ENCODE peak calls at places on chromosomes 11 and 22, in nine cellular contexts. D is SK-N-SH, J is GM23338, Q is heart right ventricle, C is neuronal stem cell, O is tibial artery, I is left ventricle myocardium inferior, N is fibroblast of lung, M is substantia nigra. E is an unnamed sample.

GRCh38 chr11:24965780-24966179 is 468.9 kb downstream of the LUZP2 start:
- DNase-seq in D (no peak), J (no peak), Q (no peak), C (no peak), O (no peak), I (no peak), N (peak), M (no peak), E (no peak)

GRCh38 chr22:37203354-37204044 is 8.8 kb downstream of the SSTR3 start:
- DNase-seq in D (no peak), J (no peak), Q (no peak), C (no peak), O (peak), I (no peak), N (no peak), M (no peak), E (no peak)

GRCh38 chr22:32804036-32804435 is 2.5 kb downstream of the TIMP3 start:
- DNase-seq in D (no peak), J (no peak), Q (no peak), C (no peak), O (no peak), I (no peak), N (peak), M (no peak), E (no peak)

GRCh38 chr22:25777411-25777810 is 35.4 kb downstream of the MYO18B start:
- DNase-seq in D (no peak), J (no peak), Q (no peak), C (no peak), O (no peak), I (no peak), N (no peak), M (no peak), E (no peak)

GRCh38 chr11:70075836-70076235 is 2.3 kb upstream of the ANO1 start:
- DNase-seq in D (no peak), J (no peak), Q (no peak), C (no peak), O (no peak), I (no peak), N (no peak), M (no peak), E (no peak)

GRCh38 chr22:47616396-47617020 is 854.1 kb downstream of the TBC1D22A start:
- DNase-seq in D (no peak), J (no peak), Q (no peak), C (no peak), O (no peak), I (no peak), N (no peak), M (no peak), E (no peak)

GRCh38 chr11:45556851-45557707 is 108.3 kb downstream of the CHST1 start:
- DNase-seq in D (no peak), J (no peak), Q (peak), C (no peak), O (no peak), I (no peak), N (peak), M (no peak), E (no peak)

GRCh38 chr11:44804449-44805151 is 77.8 kb downstream of the TSPAN18 start:
- DNase-seq in D (no peak), J (no peak), Q (no peak), C (no peak), O (no peak), I (no peak), N (peak), M (no peak), E (no peak)

GRCh38 chr11:19905280-19905853 is 192.7 kb downstream of the NAV2 start:
- DNase-seq in D (peak), J (peak), Q (no peak), C (peak), O (no peak), I (no peak), N (peak), M (no peak), E (no peak)

GRCh38 chr11:86798988-86799387 is 1.4 kb upstream of the PRSS23 start:
- DNase-seq in D (no peak), J (no peak), Q (no peak), C (no peak), O (no peak), I (no peak), N (peak), M (no peak), E (no peak)

GRCh38 chr22:38177926-38178604 is 3.6 kb downstream of the PLA2G6 start:
- DNase-seq in D (no peak), J (peak), Q (no peak), C (peak), O (peak), I (peak), N (peak), M (peak), E (no peak)

GRCh38 chr22:39216143-39216490 is 28.7 kb downstream of the PDGFB start:
- DNase-seq in D (no peak), J (no peak), Q (no peak), C (no peak), O (no peak), I (no peak), N (no peak), M (no peak), E (no peak)

GRCh38 chr22:17284917-17285316 is 65.7 kb upstream of the ADA2 start:
- DNase-seq in D (no peak), J (no peak), Q (no peak), C (no peak), O (no peak), I (no peak), N (no peak), M (no peak), E (no peak)

GRCh38 chr22:25750569-25751173 is 8.7 kb downstream of the MYO18B start:
- DNase-seq in D (no peak), J (no peak), Q (no peak), C (no peak), O (no peak), I (no peak), N (no peak), M (no peak), E (no peak)

GRCh38 chr11:77450227-77450626 is 23.7 kb downstream of the PAK1 start:
- DNase-seq in D (no peak), J (no peak), Q (no peak), C (no peak), O (no peak), I (no peak), N (no peak), M (no peak), E (no peak)

GRCh38 chr11:77446911-77447629 is 26.8 kb downstream of the PAK1 start:
- DNase-seq in D (no peak), J (no peak), Q (no peak), C (no peak), O (no peak), I (no peak), N (no peak), M (no peak), E (no peak)

GRCh38 chr11:77449784-77450183 is 24.1 kb downstream of the PAK1 start:
- DNase-seq in D (no peak), J (no peak), Q (no peak), C (no peak), O (no peak), I (no peak), N (no peak), M (no peak), E (no peak)

GRCh38 chr11:77448269-77448668 is 25.6 kb downstream of the PAK1 start:
- DNase-seq in D (no peak), J (no peak), Q (no peak), C (no peak), O (no peak), I (no peak), N (no peak), M (no peak), E (no peak)

DNA sequence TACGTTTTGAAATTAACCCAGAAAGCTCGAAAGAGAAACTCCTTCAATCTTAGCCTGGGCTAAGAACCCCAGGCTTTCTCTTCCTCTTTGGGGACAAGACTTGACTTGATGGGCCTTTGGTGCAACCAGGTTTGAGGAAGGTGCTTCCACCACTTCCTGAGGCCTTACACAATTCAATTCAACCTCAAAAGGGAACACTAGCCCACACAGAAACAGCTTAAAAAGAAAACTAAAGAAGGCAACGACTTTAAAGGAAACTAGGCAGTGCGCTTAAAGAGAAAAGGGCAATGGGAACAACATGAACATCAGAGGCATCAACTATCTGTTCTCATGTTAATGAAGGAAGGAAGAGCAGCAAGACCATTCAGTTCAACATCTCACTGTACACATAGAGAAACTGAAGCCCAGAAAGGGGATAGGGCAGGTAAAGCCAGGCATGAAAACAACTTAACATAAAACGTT is 24.8 kb downstream of the PAK1 start:
- DNase-seq in D (no peak), J (peak), Q (no peak), C (no peak), O (no peak), I (no peak), N (no peak), M (no peak), E (no peak)
- H3K27ac ChIP-seq in D (no peak), J (peak), Q (no peak), C (no peak), O (no peak), I (no peak), N (no peak), M (no peak), E (no peak)

GRCh38 chr22:46483353-46483752 is 54.1 kb downstream of the CELSR1 start:
- DNase-seq in D (no peak), J (no peak), Q (no peak), C (no peak), O (no peak), I (no peak), N (no peak), M (no peak), E (no peak)
- H3K27ac ChIP-seq in D (no peak), J (no peak), Q (no peak), C (no peak), O (no peak), I (no peak), N (no peak), M (no peak), E (no peak)

GRCh38 chr22:45683680-45684079 is 12.0 kb downstream of the ATXN10 start:
- DNase-seq in D (no peak), J (no peak), Q (no peak), C (no peak), O (no peak), I (no peak), N (no peak), M (no peak), E (no peak)
- H3K27ac ChIP-seq in D (no peak), J (no peak), Q (no peak), C (no peak), O (no peak), I (no peak), N (no peak), M (no peak), E (peak)

GRCh38 chr11:6576471-6577373 is 26.7 kb downstream of the RRP8 start:
- DNase-seq in D (peak), J (peak), Q (no peak), C (no peak), O (no peak), I (no peak), N (peak), M (peak), E (peak)
- H3K27ac ChIP-seq in D (peak), J (no peak), Q (peak), C (no peak), O (peak), I (peak), N (no peak), M (peak), E (peak)

GRCh38 chr11:79241842-79242241 is 199.0 kb downstream of the TENM4 start:
- DNase-seq in D (peak), J (no peak), Q (no peak), C (no peak), O (no peak), I (no peak), N (no peak), M (no peak), E (no peak)

GRCh38 chr11:79244175-79244804 is 196.5 kb downstream of the TENM4 start:
- DNase-seq in D (no peak), J (no peak), Q (no peak), C (no peak), O (peak), I (no peak), N (peak), M (no peak), E (no peak)

GRCh38 chr11:79243412-79244174 is 197.2 kb downstream of the TENM4 start:
- DNase-seq in D (no peak), J (no peak), Q (no peak), C (no peak), O (no peak), I (no peak), N (no peak), M (no peak), E (no peak)

GRCh38 chr11:79242616-79243015 is 198.2 kb downstream of the TENM4 start:
- DNase-seq in D (no peak), J (no peak), Q (no peak), C (no peak), O (no peak), I (no peak), N (peak), M (no peak), E (no peak)

GRCh38 chr11:79244805-79245197 is 196.0 kb downstream of the TENM4 start:
- DNase-seq in D (no peak), J (no peak), Q (no peak), C (no peak), O (no peak), I (no peak), N (no peak), M (no peak), E (no peak)
- H3K27ac ChIP-seq in D (no peak), J (no peak), Q (peak), C (no peak), O (peak), I (peak), N (peak), M (no peak), E (no peak)

GRCh38 chr11:64803846-64804345 is 882 bp upstream of the MAP4K2 start:
- DNase-seq in D (no peak), J (peak), Q (no peak), C (no peak), O (no peak), I (no peak), N (no peak), M (no peak), E (no peak)
- H3K27ac ChIP-seq in D (peak), J (peak), Q (peak), C (peak), O (peak), I (peak), N (peak), M (peak), E (peak)

GRCh38 chr22:43150731-43151206 is 590 bp upstream of the TSPO start:
- DNase-seq in D (no peak), J (no peak), Q (no peak), C (no peak), O (no peak), I (no peak), N (no peak), M (no peak), E (no peak)
- H3K27ac ChIP-seq in D (no peak), J (no peak), Q (peak), C (no peak), O (peak), I (peak), N (no peak), M (peak), E (no peak)

DNA sequence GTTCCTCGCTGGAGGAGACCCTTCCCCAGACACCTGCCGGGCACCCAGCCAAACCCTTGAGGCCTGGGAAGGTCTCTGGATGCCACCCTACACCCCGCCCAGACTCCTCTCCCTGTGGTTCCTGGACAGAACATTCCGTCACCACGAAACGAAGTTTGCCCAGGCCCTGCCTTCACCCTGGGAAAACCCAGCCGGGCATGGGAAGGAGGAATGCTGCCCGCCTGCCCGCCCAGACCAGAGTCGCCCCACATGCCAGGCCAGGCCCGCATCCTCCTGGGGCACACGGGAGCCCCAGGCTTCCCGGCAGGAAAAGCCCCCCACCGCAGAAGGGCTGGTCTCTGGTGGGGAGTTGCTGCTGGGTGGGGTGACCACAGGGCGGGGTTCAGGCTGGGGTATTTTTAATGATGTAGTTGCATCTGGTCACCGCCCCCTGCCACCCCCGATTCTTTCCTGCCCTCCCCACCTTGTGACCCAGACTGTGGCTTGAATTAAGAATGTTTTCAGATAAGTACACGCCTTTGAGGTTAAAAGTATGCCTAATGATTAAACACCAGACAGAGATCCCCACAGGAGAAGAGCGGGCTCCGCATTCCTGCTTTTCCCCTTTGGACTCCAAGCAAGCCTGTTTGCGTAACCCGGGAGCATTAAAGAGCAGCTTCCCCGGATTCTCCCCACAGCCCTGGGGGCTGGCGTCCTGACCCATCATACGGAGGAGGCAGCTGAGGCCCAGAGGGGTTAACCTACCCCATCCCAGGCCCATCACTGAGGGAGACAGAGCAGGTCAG is 44.6 kb upstream of the PPARA start:
- DNase-seq in D (no peak), J (no peak), Q (no peak), C (no peak), O (no peak), I (peak), N (peak), M (no peak), E (no peak)
- H3K27ac ChIP-seq in D (peak), J (no peak), Q (peak), C (no peak), O (peak), I (peak), N (peak), M (peak), E (peak)

GRCh38 chr11:11641581-11641980 is 19.8 kb upstream of the GALNT18 start:
- DNase-seq in D (no peak), J (no peak), Q (no peak), C (no peak), O (no peak), I (no peak), N (no peak), M (no peak), E (no peak)
- H3K27ac ChIP-seq in D (no peak), J (no peak), Q (no peak), C (no peak), O (no peak), I (no peak), N (no peak), M (no peak), E (no peak)

GRCh38 chr11:66567787-66568123 is 651 bp downstream of the CTSF start:
- DNase-seq in D (no peak), J (no peak), Q (no peak), C (no peak), O (no peak), I (no peak), N (no peak), M (no peak), E (no peak)
- H3K27ac ChIP-seq in D (no peak), J (no peak), Q (no peak), C (no peak), O (peak), I (peak), N (no peak), M (peak), E (no peak)